ENCODE peak calls at places on chromosomes 7 and 10, in seven cellular contexts. J is H1, C is HCT116, U is K562, R is GM12878, Z is HepG2, L is SK-N-SH. K is an unnamed sample.

GRCh38 chr10:112330154-112330553 is 43.8 kb upstream of the ACSL5 start:
- DNase-seq in J (no peak), C (no peak), Z (no peak), U (no peak), L (no peak), R (no peak), K (no peak)

GRCh38 chr7:32079530-32079929 is 9.3 kb upstream of the PDE1C start:
- DNase-seq in Z (no peak), C (no peak), L (no peak), U (no peak), J (no peak), R (no peak), K (no peak)

GRCh38 chr7:41900034-41900433 is 197.1 kb upstream of the INHBA start:
- DNase-seq in J (no peak), U (no peak), Z (no peak), R (no peak), C (no peak), L (no peak), K (no peak)

GRCh38 chr7:6530626-6531491 is 20.4 kb downstream of the GRID2IP start:
- DNase-seq in U (peak; percentile 85), J (peak; percentile 91), C (no peak), L (peak; percentile 79), Z (no peak), R (no peak), K (no peak)

GRCh38 chr7:108114117-108114841 is 15.9 kb downstream of the LAMB4 start:
- DNase-seq in R (no peak), L (no peak), C (peak; percentile 39), J (peak; percentile 50), Z (peak; percentile 31), U (no peak), K (no peak)

GRCh38 chr7:68186072-68186471 is 1189.4 kb downstream of the TYW1 start:
- DNase-seq in R (no peak), C (no peak), Z (no peak), J (no peak), L (peak; percentile 27), U (no peak), K (no peak)

GRCh38 chr7:147779949-147780348 is 810.6 kb upstream of the C7orf33 start:
- DNase-seq in R (no peak), C (no peak), J (no peak), Z (no peak), U (no peak), L (no peak), K (no peak)

GRCh38 chr7:46930336-46930735 is 651.6 kb downstream of the TNS3 start:
- DNase-seq in U (no peak), J (no peak), Z (no peak), C (no peak), R (no peak), L (no peak), K (peak; percentile 74)

GRCh38 chr10:50385610-50386009 is 134.3 kb upstream of the ASAH2 start:
- DNase-seq in R (no peak), U (no peak), J (no peak), Z (peak; percentile 35), L (no peak), C (no peak), K (no peak)

GRCh38 chr10:66455304-66455703 is 470.5 kb upstream of the LRRTM3 start:
- DNase-seq in C (peak; percentile 41), U (no peak), J (no peak), Z (no peak), R (no peak), L (no peak), K (no peak)

DNA sequence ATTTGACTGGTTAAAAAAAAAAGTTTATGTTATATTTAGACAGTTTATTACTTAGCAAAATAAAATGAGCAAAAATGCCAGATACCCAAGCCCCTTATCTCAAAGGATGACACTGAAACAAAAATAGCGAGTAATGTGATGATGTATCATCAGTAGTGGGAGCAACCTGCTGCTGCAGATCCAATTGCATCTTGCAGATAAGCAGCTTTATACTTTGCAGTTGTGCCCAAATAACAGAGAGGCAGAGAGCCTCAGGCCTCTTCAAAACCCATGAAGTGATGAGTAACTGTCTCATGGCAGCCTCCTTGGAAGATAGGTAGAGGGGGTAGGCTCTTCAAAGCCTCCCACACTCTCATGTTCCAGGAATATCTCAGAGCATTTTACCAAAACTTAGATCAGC is 468.2 kb upstream of the LRRTM3 start:
- DNase-seq in C (no peak), J (no peak), Z (no peak), L (no peak), R (no peak), U (no peak), K (no peak)
- TF ChIP-seq SIN3A in C (no peak), J (no peak), Z (no peak), L (no peak), R (no peak), U (no peak), K (no peak)

GRCh38 chr7:144826248-144826647 is 9.6 kb downstream of the TPK1 start:
- DNase-seq in C (no peak), R (no peak), U (no peak), L (no peak), Z (no peak), J (no peak), K (no peak)

GRCh38 chr7:144822223-144822622 is 13.6 kb downstream of the TPK1 start:
- DNase-seq in L (no peak), R (no peak), U (no peak), Z (no peak), J (no peak), C (no peak), K (no peak)

GRCh38 chr7:144827581-144828139 is 8.2 kb downstream of the TPK1 start:
- DNase-seq in Z (no peak), C (no peak), U (no peak), R (no peak), L (no peak), J (no peak), K (no peak)

GRCh38 chr7:144821069-144821468 is 14.8 kb downstream of the TPK1 start:
- DNase-seq in Z (no peak), R (peak; percentile 36), U (no peak), L (no peak), C (no peak), J (no peak), K (no peak)

GRCh38 chr7:144824360-144824759 is 11.5 kb downstream of the TPK1 start:
- DNase-seq in R (no peak), L (no peak), U (no peak), Z (no peak), C (no peak), J (no peak), K (peak; percentile 61)
- TF ChIP-seq SIN3A in R (no peak), L (no peak), U (no peak), Z (no peak), C (no peak), J (no peak), K (no peak)

DNA sequence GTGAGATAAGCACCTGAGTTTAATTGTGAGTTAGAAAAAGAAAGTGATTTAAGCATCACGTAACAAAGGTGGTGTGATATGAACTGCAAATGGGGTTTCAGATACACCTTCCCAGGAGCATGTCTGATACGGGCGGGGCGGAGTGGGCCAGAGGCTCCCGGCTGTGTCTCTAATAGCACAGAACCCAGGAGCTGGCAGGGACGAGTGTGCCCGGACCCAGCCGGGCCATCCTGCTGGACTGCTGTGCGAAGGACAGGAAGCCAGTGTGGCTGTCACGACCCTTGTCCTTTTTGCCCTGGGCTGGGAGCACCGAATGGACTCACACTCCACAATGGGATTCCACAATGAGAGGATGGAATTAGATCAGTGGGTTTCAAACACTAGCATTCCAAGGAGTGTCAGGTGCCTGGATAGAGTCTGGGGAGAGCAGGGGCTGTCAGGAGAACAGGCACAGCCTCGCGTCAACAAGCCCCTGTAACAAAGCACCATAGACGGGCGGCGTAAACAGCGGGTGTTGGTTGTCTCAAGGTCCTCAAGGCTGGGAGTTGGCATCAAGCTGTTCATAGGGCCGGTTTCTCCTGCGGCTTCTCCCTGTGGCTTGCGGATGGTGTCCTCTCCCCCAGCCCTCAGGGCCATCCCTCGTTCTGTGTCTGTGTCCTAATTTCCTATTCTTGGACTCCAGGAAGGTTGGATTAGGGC is 242.6 kb upstream of the PITRM1 start:
- DNase-seq in U (no peak), L (no peak), R (no peak), J (no peak), Z (no peak), C (no peak), K (no peak)
- TF ChIP-seq SIN3A in U (no peak), L (no peak), R (no peak), J (no peak), Z (no peak), C (no peak), K (no peak)

DNA sequence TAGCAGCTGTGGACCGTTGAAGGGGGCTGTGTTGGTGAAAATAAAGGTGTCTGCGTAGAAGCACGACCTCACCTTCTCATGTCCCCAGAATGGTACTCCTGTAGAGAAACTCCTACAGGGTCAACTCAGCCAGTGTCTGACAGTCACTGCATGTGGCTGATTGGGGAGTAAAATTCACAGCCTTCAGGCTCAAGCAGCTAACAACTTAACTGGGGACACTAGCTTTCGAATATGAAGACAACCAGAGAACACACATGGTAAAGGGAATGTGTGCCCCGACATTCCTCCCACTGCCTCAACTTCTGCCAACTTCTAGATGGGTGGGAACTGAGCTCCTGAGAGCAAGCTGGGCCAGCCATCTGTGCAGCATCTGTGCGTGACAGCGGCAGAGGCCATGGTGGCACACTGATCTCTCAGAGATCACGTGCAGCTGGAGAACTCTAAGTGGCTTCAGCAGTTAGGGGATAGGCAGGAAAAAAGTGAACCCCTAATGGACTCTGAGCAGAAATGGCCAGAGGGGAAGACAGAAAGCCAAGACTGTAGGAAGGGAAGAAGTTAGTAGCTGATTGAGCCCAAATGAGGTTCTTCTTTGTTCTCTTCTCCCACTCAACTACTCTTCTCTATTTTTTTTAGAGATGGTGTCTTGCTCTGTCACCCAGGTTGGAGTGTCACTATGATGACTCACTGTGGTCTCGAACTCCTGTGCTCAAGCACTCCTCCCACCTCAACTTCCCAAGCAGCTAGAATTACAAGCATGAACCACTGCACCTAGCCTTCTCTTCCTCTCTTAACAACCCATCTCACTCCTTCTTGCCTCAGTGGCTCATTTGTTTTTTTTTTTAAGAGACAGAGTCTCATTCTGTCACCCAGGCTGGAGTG is 280.8 kb downstream of the ZEB1 start:
- DNase-seq in L (no peak), J (no peak), C (no peak), U (no peak), Z (no peak), R (no peak), K (no peak)
- TF ChIP-seq SIN3A in L (no peak), J (no peak), C (no peak), U (no peak), Z (no peak), R (no peak), K (no peak)

K was measured in Panc1.